ENCODE peak calls at places on chromosomes 4 and X, in seven cellular contexts. N is GM03348, S is ACHN, P is cardiac muscle cell, W is right cardiac atrium, O is hippocampal formation, H is midbrain. X is an unnamed sample.

GRCh38 chr4:186724048-186724860 is 598 bp upstream of the FAT1 start:
- DNase-seq in N (peak), W (peak), P (peak), H (peak), S (peak), O (peak), X (peak)

GRCh38 chr4:113935190-113935589 is 44.3 kb downstream of the ARSJ start:
- DNase-seq in P (no peak), W (no peak), O (no peak), S (no peak), H (no peak), N (no peak), X (no peak)

GRCh38 chrX:41334866-41335589 is 1.1 kb downstream of the DDX3X start:
- DNase-seq in O (no peak), N (peak), P (no peak), H (peak), W (peak), S (peak), X (peak)

GRCh38 chrX:154372612-154373022 is 1.8 kb downstream of the FLNA start:
- DNase-seq in O (no peak), N (no peak), P (peak), H (no peak), W (no peak), S (peak), X (no peak)

GRCh38 chr4:8410641-8411271 is 29.8 kb downstream of the ACOX3 start:
- DNase-seq in H (no peak), O (no peak), N (peak), W (peak), P (peak), S (peak), X (peak)

GRCh38 chr4:5635826-5636196 is 72.5 kb downstream of the EVC2 start:
- DNase-seq in O (no peak), P (no peak), N (peak), H (no peak), W (no peak), S (no peak), X (no peak)

GRCh38 chr4:146637853-146638800 is 566 bp upstream of the POU4F2 start:
- DNase-seq in H (no peak), O (no peak), W (no peak), P (peak), N (no peak), S (no peak), X (no peak)

GRCh38 chr4:56049428-56050212 is 100.9 kb downstream of the CEP135 start:
- DNase-seq in W (peak), S (peak), N (peak), P (peak), H (peak), O (no peak), X (peak)

GRCh38 chr4:15233626-15234025 is 194.2 kb upstream of the C1QTNF7 start:
- DNase-seq in P (no peak), N (no peak), O (no peak), S (no peak), W (no peak), H (no peak), X (no peak)

GRCh38 chr4:47836655-47837581 is 949 bp downstream of the CORIN start:
- DNase-seq in W (peak), P (peak), N (peak), S (peak), O (peak), H (peak), X (peak)

GRCh38 chrX:7190157-7190556 is 42.2 kb upstream of the PUDP start:
- DNase-seq in W (no peak), O (no peak), N (no peak), H (no peak), P (no peak), S (no peak), X (no peak)

GRCh38 chr4:52836653-52837052 is 25.5 kb upstream of the RASL11B start:
- DNase-seq in W (no peak), O (no peak), N (peak), S (no peak), H (no peak), P (no peak), X (no peak)

GRCh38 chr4:163663454-163664225 is 169.2 kb downstream of the TMA16 start:
- DNase-seq in H (no peak), O (no peak), P (no peak), W (no peak), N (no peak), S (peak), X (no peak)

GRCh38 chr4:108512615-108513505 is 107.5 kb upstream of the RPL34 start:
- DNase-seq in O (peak), P (peak), W (peak), S (no peak), N (peak), H (peak), X (peak)

X was measured in left cardiac atrium.